ENCODE peak calls at places on chromosomes 12 and 14, in nine cellular contexts. N, Z, S, G, F, J, E, H and Y are unnamed samples.

GRCh38 chr14:61231810-61232209 is 49.3 kb downstream of the TMEM30B start:
- DNase-seq in S (no peak), J (no peak), Z (no peak), N (no peak), H (no peak), E (no peak), F (no peak), G (no peak), Y (no peak)

GRCh38 chr14:66471584-66471983 is 14.6 kb upstream of the CCDC196 start:
- DNase-seq in E (no peak), S (no peak), F (no peak), Z (no peak), G (no peak), N (no peak), J (no peak), H (no peak), Y (no peak)

GRCh38 chr12:48336564-48336963 is 14.2 kb downstream of the ZNF641 start:
- DNase-seq in N (no peak), Z (no peak), J (no peak), H (peak), S (no peak), G (no peak), E (peak), F (no peak), Y (no peak)

GRCh38 chr12:108289342-108290131 is 49.6 kb downstream of the CMKLR1 start:
- DNase-seq in S (no peak), Z (no peak), G (no peak), N (no peak), H (no peak), F (no peak), E (no peak), J (no peak), Y (no peak)

GRCh38 chr12:110780448-110780847 is 37.8 kb upstream of the PPP1CC start:
- DNase-seq in G (peak), Z (peak), N (no peak), E (no peak), F (no peak), H (no peak), S (no peak), J (peak), Y (no peak)

GRCh38 chr12:91695964-91696363 is 449.7 kb downstream of the BTG1 start:
- DNase-seq in E (peak), H (no peak), N (no peak), S (no peak), J (no peak), F (no peak), G (no peak), Z (no peak), Y (no peak)

GRCh38 chr14:20487402-20487742 is 18.0 kb upstream of the RNASE10 start:
- DNase-seq in N (no peak), J (no peak), E (no peak), H (no peak), G (no peak), Z (no peak), F (no peak), S (no peak), Y (no peak)

GRCh38 chr12:27899151-27899661 is 73.3 kb downstream of the PTHLH start:
- DNase-seq in H (peak), F (no peak), Z (no peak), G (no peak), E (peak), J (no peak), S (no peak), N (peak), Y (no peak)

GRCh38 chr14:91216731-91217226 is 27.7 kb downstream of the GPR68 start:
- DNase-seq in Z (no peak), H (no peak), S (no peak), F (no peak), G (no peak), J (no peak), E (no peak), N (no peak), Y (no peak)

GRCh38 chr12:55932546-55932919 is 1.6 kb downstream of the DGKA start:
- DNase-seq in E (peak), F (no peak), G (peak), N (no peak), Z (no peak), S (no peak), H (peak), J (no peak), Y (peak)

GRCh38 chr14:33765251-33765650 is 185.6 kb downstream of the EGLN3 start:
- DNase-seq in F (no peak), J (no peak), Z (no peak), S (peak), E (peak), H (no peak), N (peak), G (no peak), Y (peak)

GRCh38 chr14:54577977-54578376 is 11.0 kb downstream of the SAMD4A start:
- DNase-seq in G (no peak), J (no peak), F (no peak), S (no peak), H (no peak), E (peak), Z (no peak), N (no peak), Y (peak)

GRCh38 chr12:129489277-129489676 is 414.5 kb downstream of the TMEM132D start:
- DNase-seq in J (no peak), Z (no peak), S (no peak), G (no peak), H (no peak), E (no peak), N (no peak), F (no peak), Y (no peak)

GRCh38 chr12:65339161-65339560 is 60.7 kb downstream of the MSRB3 start:
- DNase-seq in H (no peak), N (no peak), Z (no peak), E (no peak), S (no peak), G (no peak), F (no peak), J (no peak), Y (no peak)

GRCh38 chr14:55749201-55749812 is 169.3 kb downstream of the KTN1 start:
- DNase-seq in J (no peak), H (peak), G (no peak), E (peak), Z (no peak), N (no peak), F (no peak), S (no peak), Y (no peak)

GRCh38 chr14:77707355-77707723 is 484 bp downstream of the ALKBH1 start:
- DNase-seq in E (peak), N (no peak), H (peak), Z (no peak), S (peak), F (no peak), J (no peak), G (peak), Y (peak)

GRCh38 chr14:33728010-33728498 is 222.8 kb downstream of the EGLN3 start:
- DNase-seq in E (no peak), H (no peak), N (no peak), S (no peak), Z (no peak), F (no peak), J (no peak), G (no peak), Y (no peak)

GRCh38 chr12:82708056-82708455 is 21.4 kb downstream of the TMTC2 start:
- DNase-seq in G (no peak), S (no peak), F (no peak), N (no peak), E (no peak), H (no peak), J (no peak), Z (no peak), Y (no peak)